ENCODE peak calls at places on chromosomes 1 and 21, in seven cellular contexts. One of them, this sample, is unnamed.
A peak's percentile ranks its signal among the peaks of the same experiment; 100 is the strongest.

GRCh38 chr1:29457496-29458368 is 221.4 kb downstream of the PTPRU start:
- DNase-seq in HL-60: no peak
- DNase-seq in RWPE1: no peak
- DNase-seq in heart left ventricle: no peak
- DNase-seq in stomach: no peak
- DNase-seq in spleen: peak; percentile 47
- DNase-seq in substantia nigra: no peak
- DNase-seq in this sample: no peak

GRCh38 chr1:112877741-112878140 is 78.3 kb downstream of the SLC16A1 start:
- DNase-seq in heart left ventricle: no peak
- DNase-seq in HL-60: no peak
- DNase-seq in spleen: no peak
- DNase-seq in substantia nigra: no peak
- DNase-seq in stomach: no peak
- DNase-seq in RWPE1: no peak
- DNase-seq in this sample: no peak

GRCh38 chr1:52593495-52593894 is 8.7 kb upstream of the GPX7 start:
- DNase-seq in HL-60: no peak
- DNase-seq in spleen: no peak
- DNase-seq in heart left ventricle: no peak
- DNase-seq in stomach: no peak
- DNase-seq in RWPE1: no peak
- DNase-seq in substantia nigra: no peak
- DNase-seq in this sample: no peak

GRCh38 chr1:119286587-119287181 is 81.9 kb upstream of the HAO2 start:
- DNase-seq in HL-60: no peak
- DNase-seq in substantia nigra: no peak
- DNase-seq in spleen: no peak
- DNase-seq in heart left ventricle: no peak
- DNase-seq in RWPE1: peak; percentile 35
- DNase-seq in stomach: no peak
- DNase-seq in this sample: no peak

GRCh38 chr1:169860187-169860586 is 33.5 kb downstream of the SCYL3 start:
- DNase-seq in spleen: no peak
- DNase-seq in RWPE1: no peak
- DNase-seq in stomach: no peak
- DNase-seq in substantia nigra: no peak
- DNase-seq in HL-60: no peak
- DNase-seq in heart left ventricle: no peak
- DNase-seq in this sample: no peak

GRCh38 chr1:91397605-91398004 is 7.0 kb downstream of the HFM1 start:
- DNase-seq in stomach: no peak
- DNase-seq in RWPE1: no peak
- DNase-seq in HL-60: no peak
- DNase-seq in substantia nigra: no peak
- DNase-seq in spleen: no peak
- DNase-seq in heart left ventricle: no peak
- DNase-seq in this sample: no peak

GRCh38 chr1:36085686-36086526 is 2.0 kb downstream of the TEKT2 start:
- DNase-seq in substantia nigra: no peak
- DNase-seq in stomach: peak; percentile 18
- DNase-seq in spleen: peak; percentile 54
- DNase-seq in heart left ventricle: no peak
- DNase-seq in RWPE1: no peak
- DNase-seq in HL-60: no peak
- DNase-seq in this sample: no peak

GRCh38 chr21:28959367-28960099 is 33.1 kb downstream of the LTN1 start:
- DNase-seq in RWPE1: no peak
- DNase-seq in heart left ventricle: no peak
- DNase-seq in spleen: no peak
- DNase-seq in HL-60: no peak
- DNase-seq in stomach: no peak
- DNase-seq in substantia nigra: no peak
- DNase-seq in this sample: no peak

GRCh38 chr1:164880644-164881043 is 321.7 kb downstream of the PBX1 start:
- DNase-seq in substantia nigra: no peak
- DNase-seq in HL-60: no peak
- DNase-seq in spleen: no peak
- DNase-seq in RWPE1: no peak
- DNase-seq in heart left ventricle: no peak
- DNase-seq in stomach: no peak
- DNase-seq in this sample: no peak

GRCh38 chr1:3695326-3696217 is 43.3 kb downstream of the TP73 start:
- DNase-seq in spleen: peak; percentile 87
- DNase-seq in RWPE1: peak; percentile 65
- DNase-seq in substantia nigra: no peak
- DNase-seq in stomach: peak; percentile 51
- DNase-seq in heart left ventricle: peak; percentile 58
- DNase-seq in HL-60: no peak
- DNase-seq in this sample: no peak

GRCh38 chr1:53686371-53687267 is 52.3 kb downstream of the GLIS1 start:
- DNase-seq in heart left ventricle: no peak
- DNase-seq in substantia nigra: no peak
- DNase-seq in HL-60: no peak
- DNase-seq in stomach: no peak
- DNase-seq in spleen: no peak
- DNase-seq in RWPE1: no peak
- DNase-seq in this sample: no peak

GRCh38 chr1:42335809-42336518 is 929 bp upstream of the FOXJ3 start:
- DNase-seq in stomach: peak; percentile 61
- DNase-seq in spleen: no peak
- DNase-seq in HL-60: no peak
- DNase-seq in substantia nigra: no peak
- DNase-seq in heart left ventricle: no peak
- DNase-seq in RWPE1: peak; percentile 64
- DNase-seq in this sample: no peak

GRCh38 chr1:90370696-90371095 is 346.4 kb downstream of the BARHL2 start:
- DNase-seq in stomach: no peak
- DNase-seq in heart left ventricle: no peak
- DNase-seq in substantia nigra: no peak
- DNase-seq in HL-60: no peak
- DNase-seq in spleen: no peak
- DNase-seq in RWPE1: no peak
- DNase-seq in this sample: no peak

GRCh38 chr1:84754376-84754672 is 64.1 kb upstream of the SSX2IP start:
- DNase-seq in spleen: no peak
- DNase-seq in substantia nigra: no peak
- DNase-seq in RWPE1: no peak
- DNase-seq in heart left ventricle: no peak
- DNase-seq in stomach: no peak
- DNase-seq in HL-60: no peak
- DNase-seq in this sample: no peak

GRCh38 chr1:240244968-240245628 is 153.4 kb downstream of the FMN2 start:
- DNase-seq in spleen: no peak
- DNase-seq in heart left ventricle: no peak
- DNase-seq in HL-60: no peak
- DNase-seq in substantia nigra: no peak
- DNase-seq in stomach: no peak
- DNase-seq in RWPE1: no peak
- DNase-seq in this sample: no peak

GRCh38 chr1:31859719-31860118 is 43.9 kb upstream of the SPOCD1 start:
- DNase-seq in substantia nigra: no peak
- DNase-seq in heart left ventricle: no peak
- DNase-seq in spleen: no peak
- DNase-seq in stomach: no peak
- DNase-seq in RWPE1: no peak
- DNase-seq in HL-60: no peak
- DNase-seq in this sample: no peak

GRCh38 chr21:35587841-35588390 is 472.4 kb downstream of the SETD4 start:
- DNase-seq in stomach: no peak
- DNase-seq in heart left ventricle: no peak
- DNase-seq in spleen: no peak
- DNase-seq in substantia nigra: no peak
- DNase-seq in HL-60: no peak
- DNase-seq in RWPE1: no peak
- DNase-seq in this sample: no peak

DNA sequence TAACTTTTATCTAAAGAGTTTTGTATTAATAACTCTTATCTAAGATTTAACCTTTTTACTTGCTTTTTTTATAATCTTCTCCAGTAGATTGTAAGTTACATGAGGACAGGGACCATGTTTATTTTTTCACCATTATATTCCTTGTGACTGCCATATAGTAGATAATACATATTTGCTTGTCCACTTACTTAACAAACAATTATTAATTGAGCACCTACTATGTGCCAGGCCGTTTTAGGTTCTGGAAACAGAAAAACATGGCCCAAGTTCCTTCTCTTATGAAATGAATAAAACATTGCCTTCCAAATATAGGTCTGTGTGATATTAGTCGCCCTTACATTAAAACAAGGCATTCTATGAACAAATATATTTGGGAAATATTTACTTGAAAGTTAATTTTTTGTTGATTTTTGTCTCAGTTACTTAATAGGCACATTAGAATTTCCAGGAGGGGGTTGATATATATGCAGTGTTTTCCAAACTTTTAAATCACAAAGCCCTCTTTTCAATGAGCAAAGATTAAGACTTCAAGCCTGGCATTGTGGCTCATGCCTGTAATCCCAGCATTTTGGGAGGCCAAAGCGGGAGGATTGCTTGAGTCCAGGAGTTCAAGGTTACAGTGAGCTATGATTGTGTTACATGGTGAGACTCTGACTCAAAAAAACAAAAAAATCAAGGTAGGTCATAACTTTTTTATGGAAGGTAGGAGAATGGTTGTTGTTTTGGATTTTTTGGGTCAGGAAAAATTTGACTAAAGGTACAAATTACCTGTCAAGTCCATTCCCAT is 22.7 kb downstream of the CDKN2C start:
- DNase-seq in stomach: no peak
- DNase-seq in HL-60: no peak
- DNase-seq in spleen: no peak
- DNase-seq in RWPE1: no peak
- DNase-seq in heart left ventricle: no peak
- DNase-seq in substantia nigra: no peak
- DNase-seq in this sample: no peak
- H3K27ac ChIP-seq in stomach: no peak overlapping the region
- H3K27ac ChIP-seq in HL-60: no peak overlapping the region
- H3K27ac ChIP-seq in spleen: no peak overlapping the region
- H3K27ac ChIP-seq in RWPE1: no peak overlapping the region
- H3K27ac ChIP-seq in heart left ventricle: no peak overlapping the region
- H3K27ac ChIP-seq in substantia nigra: no peak overlapping the region
- H3K27ac ChIP-seq in this sample: no peak overlapping the region

DNA sequence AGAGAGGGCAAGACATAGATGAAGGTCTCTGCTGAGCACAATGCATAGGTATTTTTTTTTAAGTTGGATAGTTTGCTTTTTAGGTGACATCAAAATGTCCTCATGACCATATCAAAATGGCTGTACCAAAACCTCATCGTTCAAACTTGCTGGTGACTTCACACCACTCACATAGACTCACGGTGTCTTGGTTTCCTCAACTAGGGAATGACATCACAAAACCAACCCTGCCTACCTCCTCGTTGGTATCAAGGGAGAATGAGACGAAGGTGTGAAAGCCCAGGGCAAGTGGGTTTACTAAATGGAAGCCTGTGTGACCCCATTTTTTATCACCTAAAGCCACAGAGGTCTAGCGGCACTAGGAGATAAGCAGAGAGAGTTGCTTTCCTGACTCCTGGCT is 1.6 kb downstream of the PIGR start:
- DNase-seq in stomach: no peak
- DNase-seq in RWPE1: no peak
- DNase-seq in spleen: no peak
- DNase-seq in HL-60: no peak
- DNase-seq in substantia nigra: no peak
- DNase-seq in heart left ventricle: no peak
- DNase-seq in this sample: no peak
- H3K27ac ChIP-seq in stomach: peak overlapping the region; percentile 79
- H3K27ac ChIP-seq in RWPE1: no peak overlapping the region
- H3K27ac ChIP-seq in spleen: no peak overlapping the region
- H3K27ac ChIP-seq in HL-60: no peak overlapping the region
- H3K27ac ChIP-seq in substantia nigra: no peak overlapping the region
- H3K27ac ChIP-seq in heart left ventricle: no peak overlapping the region
- H3K27ac ChIP-seq in this sample: no peak overlapping the region

DNA sequence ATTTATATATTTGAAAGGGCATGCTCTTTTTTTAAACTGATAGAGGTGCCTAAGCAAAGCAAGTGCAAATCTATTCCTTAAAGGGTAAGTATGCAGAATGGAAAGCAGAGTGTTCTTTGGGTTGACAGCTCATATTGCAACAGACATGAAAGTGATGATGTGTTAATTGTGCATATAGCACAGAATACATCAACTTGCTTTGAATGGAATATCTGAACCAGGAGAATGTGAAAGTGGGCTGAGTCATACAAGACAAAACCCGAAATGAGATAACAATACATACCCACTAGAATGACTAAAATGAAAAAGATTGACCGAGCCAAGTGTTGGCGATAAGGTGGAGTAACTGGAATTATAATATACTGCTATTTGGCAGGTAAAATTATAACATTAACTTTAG is 4.3 kb downstream of the CR1 start:
- DNase-seq in heart left ventricle: no peak
- DNase-seq in HL-60: peak; percentile 5
- DNase-seq in substantia nigra: no peak
- DNase-seq in RWPE1: no peak
- DNase-seq in stomach: no peak
- DNase-seq in spleen: no peak
- DNase-seq in this sample: no peak
- H3K27ac ChIP-seq in heart left ventricle: no peak overlapping the region
- H3K27ac ChIP-seq in HL-60: no peak overlapping the region
- H3K27ac ChIP-seq in substantia nigra: no peak overlapping the region
- H3K27ac ChIP-seq in RWPE1: no peak overlapping the region
- H3K27ac ChIP-seq in stomach: no peak overlapping the region
- H3K27ac ChIP-seq in spleen: no peak overlapping the region
- H3K27ac ChIP-seq in this sample: no peak overlapping the region

GRCh38 chr1:39006287-39006686 is 15.2 kb downstream of the AKIRIN1 start:
- DNase-seq in spleen: no peak
- DNase-seq in stomach: no peak
- DNase-seq in heart left ventricle: no peak
- DNase-seq in HL-60: no peak
- DNase-seq in RWPE1: no peak
- DNase-seq in substantia nigra: no peak
- DNase-seq in this sample: no peak
- H3K27ac ChIP-seq in spleen: no peak overlapping the region
- H3K27ac ChIP-seq in stomach: no peak overlapping the region
- H3K27ac ChIP-seq in heart left ventricle: no peak overlapping the region
- H3K27ac ChIP-seq in HL-60: no peak overlapping the region
- H3K27ac ChIP-seq in RWPE1: no peak overlapping the region
- H3K27ac ChIP-seq in substantia nigra: no peak overlapping the region
- H3K27ac ChIP-seq in this sample: no peak overlapping the region

GRCh38 chr1:46205794-46206193 is 2.7 kb downstream of the LURAP1 start:
- DNase-seq in RWPE1: no peak
- DNase-seq in HL-60: no peak
- DNase-seq in substantia nigra: no peak
- DNase-seq in stomach: no peak
- DNase-seq in heart left ventricle: peak; percentile 54
- DNase-seq in spleen: no peak
- DNase-seq in this sample: no peak
- H3K27ac ChIP-seq in RWPE1: peak overlapping the region; percentile 19
- H3K27ac ChIP-seq in HL-60: no peak overlapping the region
- H3K27ac ChIP-seq in substantia nigra: peak overlapping the region; percentile 58
- H3K27ac ChIP-seq in stomach: peak overlapping the region; percentile 82
- H3K27ac ChIP-seq in heart left ventricle: peak overlapping the region; percentile 76
- H3K27ac ChIP-seq in spleen: peak overlapping the region; percentile 4
- H3K27ac ChIP-seq in this sample: peak overlapping the region; percentile 94